ENCODE peak calls at places on chromosomes 12 and 14, in nine cellular contexts. One of them, this sample, is unnamed.

GRCh38 chr12:66120477-66120876 is 10.1 kb downstream of the LLPH start:
- DNase-seq in putamen: no peak
- DNase-seq in Daoy: no peak
- DNase-seq in stimulated activated naive CD8-positive, alpha-beta T cell treated with anti-CD3 and anti-CD28 coated beads, Interleukin-15, Interleukin-2, amounts not matched to agents 100 U/mL and 50 U/mL, for 24 hours: no peak
- DNase-seq in T-helper 2 cell treated with Interferon-gamma antibody and Interleukin-4, amounts not matched to agents 5 μg/mL and 100 μg/mL, for 36 hours: no peak
- DNase-seq in GM04504: no peak
- DNase-seq in stimulated activated CD4-positive, alpha-beta T cell treated with anti-CD3 and anti-CD28 coated beads, Interleukin-2, amount 100 ng/mL, for 48 hours: no peak
- DNase-seq in activated CD4-positive, alpha-beta T cell treated with anti-CD3 and anti-CD28 coated beads for 4 hours: no peak
- DNase-seq in RWPE1: no peak
- DNase-seq in this sample: no peak

GRCh38 chr12:127888948-127889347 is 378.0 kb upstream of the TMEM132C start:
- DNase-seq in putamen: no peak
- DNase-seq in Daoy: no peak
- DNase-seq in stimulated activated naive CD8-positive, alpha-beta T cell treated with anti-CD3 and anti-CD28 coated beads, Interleukin-15, Interleukin-2, amounts not matched to agents 100 U/mL and 50 U/mL, for 24 hours: no peak
- DNase-seq in T-helper 2 cell treated with Interferon-gamma antibody and Interleukin-4, amounts not matched to agents 5 μg/mL and 100 μg/mL, for 36 hours: no peak
- DNase-seq in GM04504: peak
- DNase-seq in stimulated activated CD4-positive, alpha-beta T cell treated with anti-CD3 and anti-CD28 coated beads, Interleukin-2, amount 100 ng/mL, for 48 hours: no peak
- DNase-seq in activated CD4-positive, alpha-beta T cell treated with anti-CD3 and anti-CD28 coated beads for 4 hours: no peak
- DNase-seq in RWPE1: no peak
- DNase-seq in this sample: no peak

GRCh38 chr14:89618309-89618708 is 201.3 kb upstream of the FOXN3 start:
- DNase-seq in putamen: no peak
- DNase-seq in Daoy: no peak
- DNase-seq in stimulated activated naive CD8-positive, alpha-beta T cell treated with anti-CD3 and anti-CD28 coated beads, Interleukin-15, Interleukin-2, amounts not matched to agents 100 U/mL and 50 U/mL, for 24 hours: no peak
- DNase-seq in T-helper 2 cell treated with Interferon-gamma antibody and Interleukin-4, amounts not matched to agents 5 μg/mL and 100 μg/mL, for 36 hours: no peak
- DNase-seq in GM04504: no peak
- DNase-seq in stimulated activated CD4-positive, alpha-beta T cell treated with anti-CD3 and anti-CD28 coated beads, Interleukin-2, amount 100 ng/mL, for 48 hours: no peak
- DNase-seq in activated CD4-positive, alpha-beta T cell treated with anti-CD3 and anti-CD28 coated beads for 4 hours: no peak
- DNase-seq in RWPE1: no peak
- DNase-seq in this sample: peak

GRCh38 chr14:103057028-103057371 is 349 bp downstream of the CDC42BPB start:
- DNase-seq in putamen: peak
- DNase-seq in Daoy: peak
- DNase-seq in stimulated activated naive CD8-positive, alpha-beta T cell treated with anti-CD3 and anti-CD28 coated beads, Interleukin-15, Interleukin-2, amounts not matched to agents 100 U/mL and 50 U/mL, for 24 hours: no peak
- DNase-seq in T-helper 2 cell treated with Interferon-gamma antibody and Interleukin-4, amounts not matched to agents 5 μg/mL and 100 μg/mL, for 36 hours: no peak
- DNase-seq in GM04504: no peak
- DNase-seq in stimulated activated CD4-positive, alpha-beta T cell treated with anti-CD3 and anti-CD28 coated beads, Interleukin-2, amount 100 ng/mL, for 48 hours: no peak
- DNase-seq in activated CD4-positive, alpha-beta T cell treated with anti-CD3 and anti-CD28 coated beads for 4 hours: no peak
- DNase-seq in RWPE1: no peak
- DNase-seq in this sample: no peak

GRCh38 chr12:47102845-47103666 is 23.3 kb upstream of the AMIGO2 start:
- DNase-seq in putamen: no peak
- DNase-seq in Daoy: no peak
- DNase-seq in stimulated activated naive CD8-positive, alpha-beta T cell treated with anti-CD3 and anti-CD28 coated beads, Interleukin-15, Interleukin-2, amounts not matched to agents 100 U/mL and 50 U/mL, for 24 hours: no peak
- DNase-seq in T-helper 2 cell treated with Interferon-gamma antibody and Interleukin-4, amounts not matched to agents 5 μg/mL and 100 μg/mL, for 36 hours: no peak
- DNase-seq in GM04504: peak
- DNase-seq in stimulated activated CD4-positive, alpha-beta T cell treated with anti-CD3 and anti-CD28 coated beads, Interleukin-2, amount 100 ng/mL, for 48 hours: no peak
- DNase-seq in activated CD4-positive, alpha-beta T cell treated with anti-CD3 and anti-CD28 coated beads for 4 hours: no peak
- DNase-seq in RWPE1: no peak
- DNase-seq in this sample: no peak

GRCh38 chr12:46217686-46218508 is 50.9 kb downstream of the SLC38A1 start:
- DNase-seq in putamen: peak
- DNase-seq in Daoy: no peak
- DNase-seq in stimulated activated naive CD8-positive, alpha-beta T cell treated with anti-CD3 and anti-CD28 coated beads, Interleukin-15, Interleukin-2, amounts not matched to agents 100 U/mL and 50 U/mL, for 24 hours: peak
- DNase-seq in T-helper 2 cell treated with Interferon-gamma antibody and Interleukin-4, amounts not matched to agents 5 μg/mL and 100 μg/mL, for 36 hours: peak
- DNase-seq in GM04504: no peak
- DNase-seq in stimulated activated CD4-positive, alpha-beta T cell treated with anti-CD3 and anti-CD28 coated beads, Interleukin-2, amount 100 ng/mL, for 48 hours: no peak
- DNase-seq in activated CD4-positive, alpha-beta T cell treated with anti-CD3 and anti-CD28 coated beads for 4 hours: peak
- DNase-seq in RWPE1: no peak
- DNase-seq in this sample: no peak

GRCh38 chr12:9605490-9605889 is 2.2 kb downstream of the KLRB1 start:
- DNase-seq in putamen: no peak
- DNase-seq in Daoy: no peak
- DNase-seq in stimulated activated naive CD8-positive, alpha-beta T cell treated with anti-CD3 and anti-CD28 coated beads, Interleukin-15, Interleukin-2, amounts not matched to agents 100 U/mL and 50 U/mL, for 24 hours: no peak
- DNase-seq in T-helper 2 cell treated with Interferon-gamma antibody and Interleukin-4, amounts not matched to agents 5 μg/mL and 100 μg/mL, for 36 hours: no peak
- DNase-seq in GM04504: no peak
- DNase-seq in stimulated activated CD4-positive, alpha-beta T cell treated with anti-CD3 and anti-CD28 coated beads, Interleukin-2, amount 100 ng/mL, for 48 hours: no peak
- DNase-seq in activated CD4-positive, alpha-beta T cell treated with anti-CD3 and anti-CD28 coated beads for 4 hours: no peak
- DNase-seq in RWPE1: no peak
- DNase-seq in this sample: no peak

GRCh38 chr14:52020315-52020714 is 31.0 kb downstream of the RTRAF start:
- DNase-seq in putamen: no peak
- DNase-seq in Daoy: no peak
- DNase-seq in stimulated activated naive CD8-positive, alpha-beta T cell treated with anti-CD3 and anti-CD28 coated beads, Interleukin-15, Interleukin-2, amounts not matched to agents 100 U/mL and 50 U/mL, for 24 hours: no peak
- DNase-seq in T-helper 2 cell treated with Interferon-gamma antibody and Interleukin-4, amounts not matched to agents 5 μg/mL and 100 μg/mL, for 36 hours: no peak
- DNase-seq in GM04504: no peak
- DNase-seq in stimulated activated CD4-positive, alpha-beta T cell treated with anti-CD3 and anti-CD28 coated beads, Interleukin-2, amount 100 ng/mL, for 48 hours: no peak
- DNase-seq in activated CD4-positive, alpha-beta T cell treated with anti-CD3 and anti-CD28 coated beads for 4 hours: no peak
- DNase-seq in RWPE1: no peak
- DNase-seq in this sample: no peak

GRCh38 chr14:105894125-105894977 is 368.0 kb downstream of the TMEM121 start:
- DNase-seq in putamen: no peak
- DNase-seq in Daoy: no peak
- DNase-seq in stimulated activated naive CD8-positive, alpha-beta T cell treated with anti-CD3 and anti-CD28 coated beads, Interleukin-15, Interleukin-2, amounts not matched to agents 100 U/mL and 50 U/mL, for 24 hours: no peak
- DNase-seq in T-helper 2 cell treated with Interferon-gamma antibody and Interleukin-4, amounts not matched to agents 5 μg/mL and 100 μg/mL, for 36 hours: no peak
- DNase-seq in GM04504: no peak
- DNase-seq in stimulated activated CD4-positive, alpha-beta T cell treated with anti-CD3 and anti-CD28 coated beads, Interleukin-2, amount 100 ng/mL, for 48 hours: no peak
- DNase-seq in activated CD4-positive, alpha-beta T cell treated with anti-CD3 and anti-CD28 coated beads for 4 hours: no peak
- DNase-seq in RWPE1: no peak
- DNase-seq in this sample: peak

GRCh38 chr12:6469092-6469491 is 1.4 kb downstream of the VAMP1 start:
- DNase-seq in putamen: no peak
- DNase-seq in Daoy: no peak
- DNase-seq in stimulated activated naive CD8-positive, alpha-beta T cell treated with anti-CD3 and anti-CD28 coated beads, Interleukin-15, Interleukin-2, amounts not matched to agents 100 U/mL and 50 U/mL, for 24 hours: no peak
- DNase-seq in T-helper 2 cell treated with Interferon-gamma antibody and Interleukin-4, amounts not matched to agents 5 μg/mL and 100 μg/mL, for 36 hours: no peak
- DNase-seq in GM04504: no peak
- DNase-seq in stimulated activated CD4-positive, alpha-beta T cell treated with anti-CD3 and anti-CD28 coated beads, Interleukin-2, amount 100 ng/mL, for 48 hours: no peak
- DNase-seq in activated CD4-positive, alpha-beta T cell treated with anti-CD3 and anti-CD28 coated beads for 4 hours: no peak
- DNase-seq in RWPE1: no peak
- DNase-seq in this sample: peak

GRCh38 chr12:86256169-86256568 is at the start of gene MGAT4C:
- DNase-seq in putamen: no peak
- DNase-seq in Daoy: no peak
- DNase-seq in stimulated activated naive CD8-positive, alpha-beta T cell treated with anti-CD3 and anti-CD28 coated beads, Interleukin-15, Interleukin-2, amounts not matched to agents 100 U/mL and 50 U/mL, for 24 hours: no peak
- DNase-seq in T-helper 2 cell treated with Interferon-gamma antibody and Interleukin-4, amounts not matched to agents 5 μg/mL and 100 μg/mL, for 36 hours: no peak
- DNase-seq in GM04504: no peak
- DNase-seq in stimulated activated CD4-positive, alpha-beta T cell treated with anti-CD3 and anti-CD28 coated beads, Interleukin-2, amount 100 ng/mL, for 48 hours: no peak
- DNase-seq in activated CD4-positive, alpha-beta T cell treated with anti-CD3 and anti-CD28 coated beads for 4 hours: no peak
- DNase-seq in RWPE1: no peak
- DNase-seq in this sample: no peak

GRCh38 chr14:32104308-32104707 is 27.2 kb downstream of the ARHGAP5 start:
- DNase-seq in putamen: no peak
- DNase-seq in Daoy: no peak
- DNase-seq in stimulated activated naive CD8-positive, alpha-beta T cell treated with anti-CD3 and anti-CD28 coated beads, Interleukin-15, Interleukin-2, amounts not matched to agents 100 U/mL and 50 U/mL, for 24 hours: no peak
- DNase-seq in T-helper 2 cell treated with Interferon-gamma antibody and Interleukin-4, amounts not matched to agents 5 μg/mL and 100 μg/mL, for 36 hours: no peak
- DNase-seq in GM04504: no peak
- DNase-seq in stimulated activated CD4-positive, alpha-beta T cell treated with anti-CD3 and anti-CD28 coated beads, Interleukin-2, amount 100 ng/mL, for 48 hours: no peak
- DNase-seq in activated CD4-positive, alpha-beta T cell treated with anti-CD3 and anti-CD28 coated beads for 4 hours: no peak
- DNase-seq in RWPE1: no peak
- DNase-seq in this sample: no peak

GRCh38 chr12:130483616-130484180 is 146.0 kb downstream of the PIWIL1 start:
- DNase-seq in putamen: no peak
- DNase-seq in Daoy: no peak
- DNase-seq in stimulated activated naive CD8-positive, alpha-beta T cell treated with anti-CD3 and anti-CD28 coated beads, Interleukin-15, Interleukin-2, amounts not matched to agents 100 U/mL and 50 U/mL, for 24 hours: no peak
- DNase-seq in T-helper 2 cell treated with Interferon-gamma antibody and Interleukin-4, amounts not matched to agents 5 μg/mL and 100 μg/mL, for 36 hours: no peak
- DNase-seq in GM04504: no peak
- DNase-seq in stimulated activated CD4-positive, alpha-beta T cell treated with anti-CD3 and anti-CD28 coated beads, Interleukin-2, amount 100 ng/mL, for 48 hours: no peak
- DNase-seq in activated CD4-positive, alpha-beta T cell treated with anti-CD3 and anti-CD28 coated beads for 4 hours: no peak
- DNase-seq in RWPE1: no peak
- DNase-seq in this sample: no peak

GRCh38 chr12:101828463-101829196 is 2.1 kb downstream of the GNPTAB start:
- DNase-seq in putamen: no peak
- DNase-seq in Daoy: no peak
- DNase-seq in stimulated activated naive CD8-positive, alpha-beta T cell treated with anti-CD3 and anti-CD28 coated beads, Interleukin-15, Interleukin-2, amounts not matched to agents 100 U/mL and 50 U/mL, for 24 hours: no peak
- DNase-seq in T-helper 2 cell treated with Interferon-gamma antibody and Interleukin-4, amounts not matched to agents 5 μg/mL and 100 μg/mL, for 36 hours: no peak
- DNase-seq in GM04504: no peak
- DNase-seq in stimulated activated CD4-positive, alpha-beta T cell treated with anti-CD3 and anti-CD28 coated beads, Interleukin-2, amount 100 ng/mL, for 48 hours: no peak
- DNase-seq in activated CD4-positive, alpha-beta T cell treated with anti-CD3 and anti-CD28 coated beads for 4 hours: no peak
- DNase-seq in RWPE1: no peak
- DNase-seq in this sample: no peak

GRCh38 chr12:29710104-29710503 is 73.6 kb downstream of the TMTC1 start:
- DNase-seq in putamen: peak
- DNase-seq in Daoy: no peak
- DNase-seq in stimulated activated naive CD8-positive, alpha-beta T cell treated with anti-CD3 and anti-CD28 coated beads, Interleukin-15, Interleukin-2, amounts not matched to agents 100 U/mL and 50 U/mL, for 24 hours: no peak
- DNase-seq in T-helper 2 cell treated with Interferon-gamma antibody and Interleukin-4, amounts not matched to agents 5 μg/mL and 100 μg/mL, for 36 hours: no peak
- DNase-seq in GM04504: no peak
- DNase-seq in stimulated activated CD4-positive, alpha-beta T cell treated with anti-CD3 and anti-CD28 coated beads, Interleukin-2, amount 100 ng/mL, for 48 hours: no peak
- DNase-seq in activated CD4-positive, alpha-beta T cell treated with anti-CD3 and anti-CD28 coated beads for 4 hours: no peak
- DNase-seq in RWPE1: no peak
- DNase-seq in this sample: no peak

GRCh38 chr14:97106166-97106565 is 309.0 kb downstream of the VRK1 start:
- DNase-seq in putamen: no peak
- DNase-seq in Daoy: peak
- DNase-seq in stimulated activated naive CD8-positive, alpha-beta T cell treated with anti-CD3 and anti-CD28 coated beads, Interleukin-15, Interleukin-2, amounts not matched to agents 100 U/mL and 50 U/mL, for 24 hours: no peak
- DNase-seq in T-helper 2 cell treated with Interferon-gamma antibody and Interleukin-4, amounts not matched to agents 5 μg/mL and 100 μg/mL, for 36 hours: no peak
- DNase-seq in GM04504: no peak
- DNase-seq in stimulated activated CD4-positive, alpha-beta T cell treated with anti-CD3 and anti-CD28 coated beads, Interleukin-2, amount 100 ng/mL, for 48 hours: no peak
- DNase-seq in activated CD4-positive, alpha-beta T cell treated with anti-CD3 and anti-CD28 coated beads for 4 hours: no peak
- DNase-seq in RWPE1: no peak
- DNase-seq in this sample: no peak

GRCh38 chr12:91523831-91524230 is 341.2 kb upstream of the DCN start:
- DNase-seq in putamen: no peak
- DNase-seq in Daoy: no peak
- DNase-seq in stimulated activated naive CD8-positive, alpha-beta T cell treated with anti-CD3 and anti-CD28 coated beads, Interleukin-15, Interleukin-2, amounts not matched to agents 100 U/mL and 50 U/mL, for 24 hours: no peak
- DNase-seq in T-helper 2 cell treated with Interferon-gamma antibody and Interleukin-4, amounts not matched to agents 5 μg/mL and 100 μg/mL, for 36 hours: no peak
- DNase-seq in GM04504: no peak
- DNase-seq in stimulated activated CD4-positive, alpha-beta T cell treated with anti-CD3 and anti-CD28 coated beads, Interleukin-2, amount 100 ng/mL, for 48 hours: no peak
- DNase-seq in activated CD4-positive, alpha-beta T cell treated with anti-CD3 and anti-CD28 coated beads for 4 hours: no peak
- DNase-seq in RWPE1: no peak
- DNase-seq in this sample: no peak

GRCh38 chr14:93007225-93007997 is 84.5 kb downstream of the CHGA start:
- DNase-seq in putamen: no peak
- DNase-seq in Daoy: peak
- DNase-seq in stimulated activated naive CD8-positive, alpha-beta T cell treated with anti-CD3 and anti-CD28 coated beads, Interleukin-15, Interleukin-2, amounts not matched to agents 100 U/mL and 50 U/mL, for 24 hours: no peak
- DNase-seq in T-helper 2 cell treated with Interferon-gamma antibody and Interleukin-4, amounts not matched to agents 5 μg/mL and 100 μg/mL, for 36 hours: no peak
- DNase-seq in GM04504: no peak
- DNase-seq in stimulated activated CD4-positive, alpha-beta T cell treated with anti-CD3 and anti-CD28 coated beads, Interleukin-2, amount 100 ng/mL, for 48 hours: no peak
- DNase-seq in activated CD4-positive, alpha-beta T cell treated with anti-CD3 and anti-CD28 coated beads for 4 hours: no peak
- DNase-seq in RWPE1: peak
- DNase-seq in this sample: no peak

GRCh38 chr14:21990116-21990515 is 316.5 kb upstream of the OR4E1 start:
- DNase-seq in putamen: no peak
- DNase-seq in Daoy: no peak
- DNase-seq in stimulated activated naive CD8-positive, alpha-beta T cell treated with anti-CD3 and anti-CD28 coated beads, Interleukin-15, Interleukin-2, amounts not matched to agents 100 U/mL and 50 U/mL, for 24 hours: no peak
- DNase-seq in T-helper 2 cell treated with Interferon-gamma antibody and Interleukin-4, amounts not matched to agents 5 μg/mL and 100 μg/mL, for 36 hours: no peak
- DNase-seq in GM04504: no peak
- DNase-seq in stimulated activated CD4-positive, alpha-beta T cell treated with anti-CD3 and anti-CD28 coated beads, Interleukin-2, amount 100 ng/mL, for 48 hours: no peak
- DNase-seq in activated CD4-positive, alpha-beta T cell treated with anti-CD3 and anti-CD28 coated beads for 4 hours: no peak
- DNase-seq in RWPE1: peak
- DNase-seq in this sample: no peak

This sample was measured in right lobe of liver.